ENCODE peak calls at places on chromosomes 6 and 20, in eight cellular contexts. B is fibroblast of mammary gland; U is erythroblast; V is EH; G is CD4-positive, CD25-positive, alpha-beta regulatory T cell; I is breast epithelium; Z is astrocyte; E is GM04504. J is an unnamed sample.

GRCh38 chr6:17281100-17281496 is at the start of gene RBM24:
- DNase-seq in I (peak), U (peak), B (peak), G (no peak), Z (peak), V (peak), E (peak), J (peak)

GRCh38 chr6:6697620-6698019 is 109.1 kb downstream of the LY86 start:
- DNase-seq in G (no peak), I (no peak), U (no peak), E (no peak), V (no peak), Z (no peak), B (no peak), J (no peak)

GRCh38 chr6:108115598-108116058 is 41.1 kb upstream of the OSTM1 start:
- DNase-seq in B (peak), Z (no peak), E (no peak), I (no peak), U (peak), V (peak), G (no peak), J (no peak)

GRCh38 chr20:35511814-35512420 is 17.5 kb downstream of the C20orf173 start:
- DNase-seq in V (peak), I (no peak), U (peak), B (peak), Z (peak), E (no peak), G (no peak), J (peak)

GRCh38 chr20:52268184-52268583 is 76.6 kb upstream of the ZFP64 start:
- DNase-seq in B (peak), E (no peak), G (no peak), V (peak), Z (peak), I (no peak), U (no peak), J (no peak)

GRCh38 chr6:34656378-34657036 is 40.1 kb downstream of the ILRUN start:
- DNase-seq in E (peak), B (peak), Z (peak), I (no peak), G (no peak), U (peak), V (peak), J (no peak)

GRCh38 chr6:121430514-121431460 is 4.7 kb upstream of the GJA1 start:
- DNase-seq in B (peak), I (no peak), V (peak), Z (no peak), G (no peak), E (no peak), U (no peak), J (peak)

GRCh38 chr20:25706793-25707192 is 10.1 kb upstream of the ZNF337 start:
- DNase-seq in B (no peak), Z (no peak), E (no peak), I (no peak), V (no peak), G (no peak), U (no peak), J (no peak)

GRCh38 chr6:130377371-130377770 is 11.6 kb downstream of the TMEM200A start:
- DNase-seq in V (no peak), U (no peak), B (peak), G (no peak), I (no peak), Z (no peak), E (no peak), J (no peak)

GRCh38 chr20:32959351-32960221 is 44.6 kb downstream of the SUN5 start:
- DNase-seq in U (no peak), Z (no peak), B (no peak), V (no peak), G (no peak), E (no peak), I (no peak), J (no peak)

J was measured in fibroblast of the conjunctiva.